ENCODE peak calls at places on chromosomes 11 and 22, in ten cellular contexts. One of them, this sample, is unnamed.

GRCh38 chr22:29780781-29781676 is 13.9 kb downstream of the UQCR10 start:
- DNase-seq in CD8-positive, alpha-beta memory T cell: no peak
- DNase-seq in RWPE1: peak
- DNase-seq in pancreas: no peak
- DNase-seq in ACHN: peak
- DNase-seq in foreskin fibroblast: peak
- DNase-seq in NCI-H1105 treated with DMSO at 0.1 percent for 48 hours: no peak
- DNase-seq in ELR: peak
- DNase-seq in tibial nerve: no peak
- DNase-seq in RPMI8226: peak
- DNase-seq in this sample: peak

GRCh38 chr22:48045369-48045768 is 1282.9 kb downstream of the TBC1D22A start:
- DNase-seq in CD8-positive, alpha-beta memory T cell: no peak
- DNase-seq in RWPE1: no peak
- DNase-seq in pancreas: no peak
- DNase-seq in ACHN: no peak
- DNase-seq in foreskin fibroblast: no peak
- DNase-seq in NCI-H1105 treated with DMSO at 0.1 percent for 48 hours: no peak
- DNase-seq in ELR: no peak
- DNase-seq in tibial nerve: no peak
- DNase-seq in RPMI8226: peak
- DNase-seq in this sample: peak

GRCh38 chr11:122803716-122804115 is 34.6 kb upstream of the CRTAM start:
- DNase-seq in CD8-positive, alpha-beta memory T cell: no peak
- DNase-seq in RWPE1: peak
- DNase-seq in pancreas: no peak
- DNase-seq in ACHN: no peak
- DNase-seq in foreskin fibroblast: no peak
- DNase-seq in NCI-H1105 treated with DMSO at 0.1 percent for 48 hours: no peak
- DNase-seq in ELR: peak
- DNase-seq in tibial nerve: no peak
- DNase-seq in RPMI8226: no peak
- DNase-seq in this sample: no peak

GRCh38 chr11:12674936-12675696 is 895 bp downstream of the TEAD1 start:
- DNase-seq in CD8-positive, alpha-beta memory T cell: peak
- DNase-seq in RWPE1: no peak
- DNase-seq in pancreas: peak
- DNase-seq in ACHN: peak
- DNase-seq in foreskin fibroblast: no peak
- DNase-seq in NCI-H1105 treated with DMSO at 0.1 percent for 48 hours: peak
- DNase-seq in ELR: peak
- DNase-seq in tibial nerve: no peak
- DNase-seq in RPMI8226: peak
- DNase-seq in this sample: peak

GRCh38 chr11:22275600-22275999 is 62.6 kb upstream of the SLC17A6 start:
- DNase-seq in CD8-positive, alpha-beta memory T cell: no peak
- DNase-seq in RWPE1: no peak
- DNase-seq in pancreas: no peak
- DNase-seq in ACHN: no peak
- DNase-seq in foreskin fibroblast: no peak
- DNase-seq in NCI-H1105 treated with DMSO at 0.1 percent for 48 hours: no peak
- DNase-seq in ELR: no peak
- DNase-seq in tibial nerve: no peak
- DNase-seq in RPMI8226: no peak
- DNase-seq in this sample: no peak

GRCh38 chr22:30178180-30179126 is 68.1 kb downstream of the LIF start:
- DNase-seq in CD8-positive, alpha-beta memory T cell: peak
- DNase-seq in RWPE1: no peak
- DNase-seq in pancreas: no peak
- DNase-seq in ACHN: no peak
- DNase-seq in foreskin fibroblast: no peak
- DNase-seq in NCI-H1105 treated with DMSO at 0.1 percent for 48 hours: no peak
- DNase-seq in ELR: no peak
- DNase-seq in tibial nerve: no peak
- DNase-seq in RPMI8226: no peak
- DNase-seq in this sample: no peak

GRCh38 chr22:46614070-46614931 is 5.9 kb upstream of the GRAMD4 start:
- DNase-seq in CD8-positive, alpha-beta memory T cell: peak
- DNase-seq in RWPE1: no peak
- DNase-seq in pancreas: no peak
- DNase-seq in ACHN: no peak
- DNase-seq in foreskin fibroblast: no peak
- DNase-seq in NCI-H1105 treated with DMSO at 0.1 percent for 48 hours: no peak
- DNase-seq in ELR: no peak
- DNase-seq in tibial nerve: no peak
- DNase-seq in RPMI8226: peak
- DNase-seq in this sample: no peak

GRCh38 chr22:39382410-39382809 is 17.2 kb upstream of the TAB1 start:
- DNase-seq in CD8-positive, alpha-beta memory T cell: no peak
- DNase-seq in RWPE1: no peak
- DNase-seq in pancreas: no peak
- DNase-seq in ACHN: no peak
- DNase-seq in foreskin fibroblast: no peak
- DNase-seq in NCI-H1105 treated with DMSO at 0.1 percent for 48 hours: no peak
- DNase-seq in ELR: no peak
- DNase-seq in tibial nerve: no peak
- DNase-seq in RPMI8226: no peak
- DNase-seq in this sample: no peak

GRCh38 chr22:32737811-32738210 is 63.7 kb upstream of the TIMP3 start:
- DNase-seq in CD8-positive, alpha-beta memory T cell: no peak
- DNase-seq in RWPE1: no peak
- DNase-seq in pancreas: no peak
- DNase-seq in ACHN: no peak
- DNase-seq in foreskin fibroblast: peak
- DNase-seq in NCI-H1105 treated with DMSO at 0.1 percent for 48 hours: no peak
- DNase-seq in ELR: no peak
- DNase-seq in tibial nerve: no peak
- DNase-seq in RPMI8226: no peak
- DNase-seq in this sample: no peak

GRCh38 chr22:23152238-23153114 is 7.2 kb downstream of the RAB36 start:
- DNase-seq in CD8-positive, alpha-beta memory T cell: no peak
- DNase-seq in RWPE1: no peak
- DNase-seq in pancreas: no peak
- DNase-seq in ACHN: no peak
- DNase-seq in foreskin fibroblast: no peak
- DNase-seq in NCI-H1105 treated with DMSO at 0.1 percent for 48 hours: no peak
- DNase-seq in ELR: no peak
- DNase-seq in tibial nerve: no peak
- DNase-seq in RPMI8226: no peak
- DNase-seq in this sample: no peak

GRCh38 chr11:44065161-44065571 is 904 bp upstream of the ACCS start:
- DNase-seq in CD8-positive, alpha-beta memory T cell: no peak
- DNase-seq in RWPE1: no peak
- DNase-seq in pancreas: no peak
- DNase-seq in ACHN: no peak
- DNase-seq in foreskin fibroblast: no peak
- DNase-seq in NCI-H1105 treated with DMSO at 0.1 percent for 48 hours: no peak
- DNase-seq in ELR: no peak
- DNase-seq in tibial nerve: no peak
- DNase-seq in RPMI8226: no peak
- DNase-seq in this sample: no peak

GRCh38 chr22:22817468-22818201 is 70.0 kb upstream of the IGLL5 start:
- DNase-seq in CD8-positive, alpha-beta memory T cell: no peak
- DNase-seq in RWPE1: no peak
- DNase-seq in pancreas: no peak
- DNase-seq in ACHN: no peak
- DNase-seq in foreskin fibroblast: no peak
- DNase-seq in NCI-H1105 treated with DMSO at 0.1 percent for 48 hours: no peak
- DNase-seq in ELR: no peak
- DNase-seq in tibial nerve: no peak
- DNase-seq in RPMI8226: no peak
- DNase-seq in this sample: no peak

GRCh38 chr11:31803813-31804438 is 7.2 kb downstream of the PAX6 start:
- DNase-seq in CD8-positive, alpha-beta memory T cell: no peak
- DNase-seq in RWPE1: no peak
- DNase-seq in pancreas: no peak
- DNase-seq in ACHN: no peak
- DNase-seq in foreskin fibroblast: no peak
- DNase-seq in NCI-H1105 treated with DMSO at 0.1 percent for 48 hours: no peak
- DNase-seq in ELR: no peak
- DNase-seq in tibial nerve: peak
- DNase-seq in RPMI8226: no peak
- DNase-seq in this sample: no peak

GRCh38 chr11:77557553-77557952 is 32.2 kb upstream of the AQP11 start:
- DNase-seq in CD8-positive, alpha-beta memory T cell: no peak
- DNase-seq in RWPE1: no peak
- DNase-seq in pancreas: no peak
- DNase-seq in ACHN: peak
- DNase-seq in foreskin fibroblast: no peak
- DNase-seq in NCI-H1105 treated with DMSO at 0.1 percent for 48 hours: peak
- DNase-seq in ELR: peak
- DNase-seq in tibial nerve: no peak
- DNase-seq in RPMI8226: peak
- DNase-seq in this sample: peak

GRCh38 chr22:37230673-37231405 is 13.2 kb downstream of the RAC2 start:
- DNase-seq in CD8-positive, alpha-beta memory T cell: peak
- DNase-seq in RWPE1: no peak
- DNase-seq in pancreas: no peak
- DNase-seq in ACHN: no peak
- DNase-seq in foreskin fibroblast: no peak
- DNase-seq in NCI-H1105 treated with DMSO at 0.1 percent for 48 hours: no peak
- DNase-seq in ELR: peak
- DNase-seq in tibial nerve: no peak
- DNase-seq in RPMI8226: peak
- DNase-seq in this sample: no peak

GRCh38 chr11:98107736-98108135 is 913.0 kb upstream of the CNTN5 start:
- DNase-seq in CD8-positive, alpha-beta memory T cell: no peak
- DNase-seq in RWPE1: no peak
- DNase-seq in pancreas: no peak
- DNase-seq in ACHN: no peak
- DNase-seq in foreskin fibroblast: no peak
- DNase-seq in NCI-H1105 treated with DMSO at 0.1 percent for 48 hours: peak
- DNase-seq in ELR: peak
- DNase-seq in tibial nerve: no peak
- DNase-seq in RPMI8226: no peak
- DNase-seq in this sample: peak

GRCh38 chr11:71936825-71937224 is 8.0 kb downstream of the RNF121 start:
- DNase-seq in CD8-positive, alpha-beta memory T cell: no peak
- DNase-seq in RWPE1: no peak
- DNase-seq in pancreas: no peak
- DNase-seq in ACHN: no peak
- DNase-seq in foreskin fibroblast: peak
- DNase-seq in NCI-H1105 treated with DMSO at 0.1 percent for 48 hours: no peak
- DNase-seq in ELR: peak
- DNase-seq in tibial nerve: no peak
- DNase-seq in RPMI8226: no peak
- DNase-seq in this sample: no peak

This sample was measured in SJCRH30.